ENCODE peak calls at places on chromosomes 11 and 22, in eight cellular contexts. J is anterior cingulate cortex; A is activated naive CD8-positive, alpha-beta T cell treated with anti-CD3 and anti-CD28 coated beads, Interleukin-2, amount 50 U/mL, for 24 hours; N is transverse colon; F is cardiac fibroblast; X is stomach; E is epithelial cell of prostate; P is HT1080. U is an unnamed sample.

GRCh38 chr11:88059326-88059725 is 115.9 kb downstream of the RAB38 start:
- DNase-seq in J (no peak), A (no peak), N (no peak), F (peak), X (no peak), E (no peak), P (peak), U (no peak)

GRCh38 chr11:119907122-119907933 is 178.3 kb upstream of the NECTIN1 start:
- DNase-seq in J (no peak), A (no peak), N (peak), F (no peak), X (peak), E (no peak), P (no peak), U (no peak)

GRCh38 chr11:19025799-19026406 is 34.6 kb downstream of the MRGPRX2 start:
- DNase-seq in J (no peak), A (no peak), N (no peak), F (peak), X (no peak), E (no peak), P (peak), U (peak)

GRCh38 chr11:116348226-116348625 is 424.6 kb downstream of the BUD13 start:
- DNase-seq in J (no peak), A (no peak), N (no peak), F (no peak), X (no peak), E (no peak), P (no peak), U (peak)

GRCh38 chr11:44761546-44761961 is 34.8 kb downstream of the TSPAN18 start:
- DNase-seq in J (no peak), A (no peak), N (no peak), F (no peak), X (no peak), E (no peak), P (no peak), U (no peak)

GRCh38 chr22:25666308-25666707 is 75.7 kb upstream of the MYO18B start:
- DNase-seq in J (no peak), A (no peak), N (peak), F (no peak), X (no peak), E (no peak), P (no peak), U (no peak)

GRCh38 chr22:38114484-38115398 is 4.3 kb upstream of the BAIAP2L2 start:
- DNase-seq in J (peak), A (peak), N (peak), F (peak), X (peak), E (peak), P (peak), U (peak)

GRCh38 chr11:2529636-2530035 is 84.8 kb downstream of the KCNQ1 start:
- DNase-seq in J (no peak), A (no peak), N (peak), F (no peak), X (no peak), E (no peak), P (no peak), U (no peak)

GRCh38 chr22:32745251-32745995 is 56.1 kb upstream of the TIMP3 start:
- DNase-seq in J (no peak), A (no peak), N (peak), F (peak), X (no peak), E (peak), P (peak), U (no peak)

GRCh38 chr22:32991353-32992115 is 66.6 kb downstream of the SYN3 start:
- DNase-seq in J (no peak), A (no peak), N (no peak), F (peak), X (no peak), E (peak), P (no peak), U (no peak)

GRCh38 chr11:87454246-87454645 is 416.5 kb downstream of the TMEM135 start:
- DNase-seq in J (no peak), A (no peak), N (peak), F (no peak), X (peak), E (no peak), P (peak), U (no peak)

GRCh38 chr11:1467270-1467669 is 19.3 kb downstream of the MOB2 start:
- DNase-seq in J (no peak), A (no peak), N (no peak), F (no peak), X (no peak), E (no peak), P (no peak), U (no peak)

GRCh38 chr22:19669570-19669969 is 44.7 kb upstream of the SEPTIN5 start:
- DNase-seq in J (no peak), A (no peak), N (no peak), F (no peak), X (no peak), E (no peak), P (no peak), U (no peak)

GRCh38 chr11:66337103-66337899 is 1.1 kb upstream of the RIN1 start:
- DNase-seq in J (no peak), A (no peak), N (no peak), F (no peak), X (no peak), E (no peak), P (peak), U (no peak)

GRCh38 chr22:22110548-22111266 is 128.1 kb upstream of the TOP3B start:
- DNase-seq in J (peak), A (peak), N (peak), F (peak), X (no peak), E (peak), P (peak), U (peak)

GRCh38 chr22:48845356-48845936 is 982.2 kb downstream of the BRD1 start:
- DNase-seq in J (no peak), A (no peak), N (no peak), F (no peak), X (no peak), E (no peak), P (no peak), U (no peak)

GRCh38 chr11:104219081-104219480 is 55.1 kb upstream of the PDGFD start:
- DNase-seq in J (no peak), A (no peak), N (no peak), F (no peak), X (no peak), E (no peak), P (no peak), U (no peak)

GRCh38 chr11:27310710-27311109 is 52.3 kb downstream of the CCDC34 start:
- DNase-seq in J (no peak), A (no peak), N (no peak), F (no peak), X (no peak), E (no peak), P (no peak), U (no peak)

GRCh38 chr11:74849525-74850391 is 99.1 kb downstream of the XRRA1 start:
- DNase-seq in J (no peak), A (no peak), N (no peak), F (peak), X (no peak), E (peak), P (peak), U (peak)